ENCODE peak calls at places on chromosomes 13 and 19, in seven cellular contexts. U, K, O, G, S, X and B are unnamed samples.

GRCh38 chr19:571127-571974 is 1.0 kb upstream of the BSG start:
- DNase-seq in U (no peak), K (no peak), O (no peak), G (no peak), S (peak; percentile 59), X (no peak), B (peak; percentile 73)

GRCh38 chr19:13024958-13025653 is 29.8 kb downstream of the NFIX start:
- DNase-seq in U (no peak), K (no peak), O (peak; percentile 58), G (peak; percentile 70), S (no peak), X (no peak), B (peak; percentile 85)

GRCh38 chr13:108621421-108621820 is 8.0 kb upstream of the MYO16 start:
- DNase-seq in U (no peak), K (no peak), O (no peak), G (no peak), S (no peak), X (no peak), B (no peak)

GRCh38 chr19:13681509-13681908 is 82.8 kb upstream of the MRI1 start:
- DNase-seq in U (no peak), K (no peak), O (no peak), G (no peak), S (no peak), X (no peak), B (no peak)

GRCh38 chr13:113305208-113305607 is 8.2 kb downstream of the LAMP1 start:
- DNase-seq in U (no peak), K (no peak), O (no peak), G (peak; percentile 56), S (no peak), X (no peak), B (no peak)

GRCh38 chr19:14006766-14007562 is 844 bp upstream of the RFX1 start:
- DNase-seq in U (no peak), K (no peak), O (peak; percentile 91), G (peak; percentile 95), S (peak; percentile 87), X (no peak), B (peak; percentile 94)

GRCh38 chr13:32378012-32378411 is 49.9 kb downstream of the N4BP2L1 start:
- DNase-seq in U (no peak), K (no peak), O (no peak), G (no peak), S (no peak), X (no peak), B (no peak)

GRCh38 chr19:48868196-48868886 is at the start of gene PLEKHA4:
- DNase-seq in U (no peak), K (no peak), O (peak; percentile 88), G (peak; percentile 85), S (peak; percentile 52), X (peak; percentile 77), B (peak; percentile 82)

GRCh38 chr13:82076421-82076820 is 1735.5 kb upstream of the SPRY2 start:
- DNase-seq in U (no peak), K (no peak), O (no peak), G (no peak), S (no peak), X (no peak), B (no peak)

GRCh38 chr13:109383683-109384082 is 402.7 kb downstream of the IRS2 start:
- DNase-seq in U (no peak), K (no peak), O (no peak), G (no peak), S (no peak), X (no peak), B (no peak)

GRCh38 chr13:46961719-46962118 is 64.9 kb upstream of the HTR2A start:
- DNase-seq in U (no peak), K (no peak), O (no peak), G (no peak), S (no peak), X (no peak), B (no peak)

GRCh38 chr13:52053460-52053859 is 29.0 kb downstream of the UTP14C start:
- DNase-seq in U (no peak), K (no peak), O (no peak), G (no peak), S (no peak), X (no peak), B (no peak)

GRCh38 chr13:93927431-93927830 is 552.1 kb downstream of the DCT start:
- DNase-seq in U (no peak), K (no peak), O (no peak), G (no peak), S (no peak), X (no peak), B (no peak)

GRCh38 chr13:93925976-93926375 is 553.5 kb downstream of the DCT start:
- DNase-seq in U (no peak), K (no peak), O (no peak), G (no peak), S (no peak), X (no peak), B (no peak)

DNA sequence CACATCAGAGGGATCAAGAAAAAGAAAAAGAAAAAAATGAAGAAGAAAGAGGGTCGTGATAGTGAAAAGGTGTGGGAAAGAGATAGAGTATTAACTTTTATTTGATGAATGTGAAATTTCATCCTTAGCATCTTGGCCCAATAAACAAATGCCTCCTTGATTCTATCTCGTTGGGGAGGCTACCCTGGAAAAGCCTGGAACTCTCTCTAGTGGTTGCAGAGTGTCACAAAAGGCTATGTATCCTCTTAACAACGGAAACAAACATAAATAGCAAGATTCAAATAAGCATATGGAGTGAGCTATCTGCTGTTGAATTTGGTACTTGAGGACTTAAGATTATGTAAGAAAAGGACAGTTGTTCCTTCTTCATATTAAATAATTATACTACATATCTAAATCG is 557.4 kb downstream of the DCT start:
- DNase-seq in U (no peak), K (no peak), O (no peak), G (no peak), S (no peak), X (no peak), B (no peak)
- H3K27ac ChIP-seq in U (no peak overlapping the region), K (no peak overlapping the region), O (no peak overlapping the region), G (no peak overlapping the region), S (no peak overlapping the region), X (no peak overlapping the region), B (no peak overlapping the region)

DNA sequence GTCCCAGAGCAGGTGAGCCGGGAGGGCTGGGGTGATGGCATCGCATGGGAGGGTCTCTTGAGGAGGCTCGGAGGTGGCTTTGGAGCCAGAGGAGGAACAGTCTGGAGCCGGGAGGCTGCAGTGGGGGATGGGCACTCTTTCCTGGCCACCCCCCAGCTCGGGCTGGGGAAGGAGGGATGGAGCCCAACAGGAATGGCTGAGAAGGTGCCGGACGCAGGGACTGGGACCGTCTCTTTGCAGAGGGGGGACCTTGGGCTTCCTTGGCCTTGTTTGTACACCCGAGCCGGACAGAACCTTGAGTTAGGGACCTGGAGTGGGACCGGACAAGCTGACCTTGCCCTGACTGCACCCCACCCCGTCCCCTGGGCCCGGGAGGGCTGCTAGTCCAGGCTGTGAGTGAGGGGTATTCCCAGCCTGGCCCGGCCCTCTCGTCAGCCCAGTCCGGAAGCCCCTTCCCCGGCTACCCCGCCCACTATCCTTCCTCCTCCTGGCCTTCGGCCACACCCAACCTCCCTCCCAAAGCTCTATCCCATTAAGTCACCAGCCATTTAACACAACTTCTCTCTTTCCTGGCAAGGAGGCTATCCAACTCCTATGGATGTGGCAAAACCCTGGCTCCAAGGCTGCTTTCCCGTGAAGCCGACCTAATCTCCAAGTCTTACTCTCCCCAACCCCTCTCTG is 863 bp upstream of the TBXA2R start:
- DNase-seq in U (no peak), K (no peak), O (peak; percentile 65), G (peak; percentile 70), S (peak; percentile 14), X (no peak), B (no peak)
- H3K4me3 ChIP-seq in U (peak overlapping the region; percentile 87), K (no peak overlapping the region), O (peak overlapping the region; percentile 54), G (peak overlapping the region; percentile 62), S (no peak overlapping the region), X (peak overlapping the region; percentile 60), B (peak overlapping the region; percentile 45)

DNA sequence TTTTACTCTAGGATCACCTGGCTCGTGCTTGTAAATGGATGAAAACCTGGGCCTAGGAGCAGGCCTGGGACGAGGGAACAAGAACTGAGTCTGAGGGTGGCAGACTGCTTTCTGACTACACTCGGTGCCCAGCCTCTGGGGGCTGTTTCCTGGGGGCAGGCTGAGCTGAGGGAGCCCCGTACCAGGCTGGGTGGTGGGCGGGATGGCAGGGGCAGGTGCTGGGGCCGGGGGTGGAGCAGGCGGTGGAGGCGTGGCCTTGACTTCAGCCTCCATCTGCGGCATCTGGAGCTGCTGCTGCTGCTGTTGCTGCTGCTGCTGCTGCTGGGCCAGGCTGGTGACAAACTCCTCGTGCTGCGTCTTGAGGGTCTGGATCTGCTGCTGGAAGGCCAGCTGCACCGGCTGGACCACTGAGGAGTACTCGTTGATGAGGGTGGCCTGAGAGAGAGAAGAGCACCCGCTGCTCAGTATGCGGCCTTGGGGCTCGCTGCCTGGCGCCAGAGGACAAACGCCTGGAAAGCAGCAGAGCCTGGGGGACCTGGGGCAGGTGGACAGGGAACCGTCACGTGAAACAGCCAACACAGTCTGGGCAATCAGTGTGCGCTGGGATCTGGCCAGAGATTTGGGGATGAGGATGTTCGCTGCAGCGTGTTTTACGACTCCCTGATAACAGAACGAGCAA is 12.6 kb downstream of the CHERP start:
- DNase-seq in U (no peak), K (no peak), O (no peak), G (no peak), S (no peak), X (no peak), B (no peak)
- H3K27ac ChIP-seq in U (no peak overlapping the region), K (no peak overlapping the region), O (no peak overlapping the region), G (no peak overlapping the region), S (no peak overlapping the region), X (no peak overlapping the region), B (no peak overlapping the region)

GRCh38 chr19:54462072-54462712 is 1.4 kb downstream of the LENG9 start:
- DNase-seq in U (no peak), K (no peak), O (peak; percentile 56), G (peak; percentile 59), S (no peak), X (no peak), B (no peak)
- H3K4me3 ChIP-seq in U (peak overlapping the region; percentile 75), K (peak overlapping the region; percentile 88), O (peak overlapping the region; percentile 56), G (peak overlapping the region; percentile 78), S (peak overlapping the region; percentile 61), X (peak overlapping the region; percentile 72), B (peak overlapping the region; percentile 71)